ENCODE peak calls at places on chromosome 3, in five cellular contexts. I, T, Q, L and Z are unnamed samples.

GRCh38 chr3:13866406-13866965 is 13.4 kb downstream of the WNT7A start:
- DNase-seq in I (peak), Q (peak), L (no peak), T (no peak), Z (peak)

GRCh38 chr3:12100784-12101183 is 57.9 kb downstream of the TIMP4 start:
- DNase-seq in I (no peak), L (no peak), Q (no peak), T (no peak), Z (no peak)

GRCh38 chr3:27134165-27134796 is 234.9 kb downstream of the NEK10 start:
- DNase-seq in Q (peak), I (peak), T (peak), L (peak), Z (peak)

GRCh38 chr3:65676592-65676991 is 362.1 kb downstream of the MAGI1 start:
- DNase-seq in L (no peak), Q (no peak), I (no peak), T (no peak), Z (no peak)

GRCh38 chr3:49266410-49267170 is 10.4 kb downstream of the C3orf62 start:
- DNase-seq in Q (no peak), T (no peak), I (no peak), L (no peak), Z (no peak)

GRCh38 chr3:143337387-143337786 is 217.8 kb downstream of the CHST2 start:
- DNase-seq in Q (peak), L (no peak), I (no peak), T (no peak), Z (no peak)

GRCh38 chr3:89360155-89360554 is 252.7 kb downstream of the EPHA3 start:
- DNase-seq in L (no peak), I (no peak), T (peak), Q (no peak), Z (peak)

GRCh38 chr3:51680196-51680595 is 9.1 kb downstream of the TEX264 start:
- DNase-seq in Q (no peak), T (no peak), I (no peak), L (no peak), Z (no peak)

GRCh38 chr3:10707984-10708868 is 107.8 kb upstream of the SLC6A11 start:
- DNase-seq in Q (no peak), I (no peak), L (no peak), T (no peak), Z (no peak)

GRCh38 chr3:3998140-3998977 is 199.1 kb downstream of the LRRN1 start:
- DNase-seq in I (no peak), Q (peak), L (no peak), T (no peak), Z (peak)

GRCh38 chr3:8442993-8443670 is 58.5 kb upstream of the LMCD1 start:
- DNase-seq in Q (no peak), L (no peak), I (no peak), T (no peak), Z (no peak)

GRCh38 chr3:195807681-195808121 is 4.0 kb downstream of the MUC4 start:
- DNase-seq in T (no peak), L (no peak), I (no peak), Q (peak), Z (no peak)

GRCh38 chr3:117669761-117670160 is 960.2 kb downstream of the TUSC7 start:
- DNase-seq in L (no peak), Q (no peak), T (no peak), I (no peak), Z (no peak)

GRCh38 chr3:16658004-16658932 is 53.0 kb upstream of the DAZL start:
- DNase-seq in T (no peak), I (no peak), L (no peak), Q (no peak), Z (no peak)

GRCh38 chr3:58013973-58014649 is 5.9 kb downstream of the FLNB start:
- DNase-seq in I (no peak), L (no peak), Q (peak), T (peak), Z (no peak)

GRCh38 chr3:174440350-174440716 is 418.8 kb upstream of the NAALADL2 start:
- DNase-seq in I (no peak), T (peak), L (no peak), Q (no peak), Z (no peak)